ENCODE peak calls at places on chromosome 16, in six cellular contexts. K is GM12878, J is colonic mucosa, I is glutamatergic neuron, M is tibial nerve, G is BJ. L is an unnamed sample.

GRCh38 chr16:75080205-75081029 is 36.2 kb downstream of the LDHD start:
- DNase-seq in J (no peak), I (no peak), M (no peak), K (no peak), G (no peak), L (no peak)

GRCh38 chr16:26598061-26598460 is 468.7 kb upstream of the C16orf82 start:
- DNase-seq in J (no peak), I (no peak), M (no peak), G (no peak), K (no peak), L (no peak)

GRCh38 chr16:68732068-68732680 is 4.9 kb upstream of the CDH1 start:
- DNase-seq in J (peak; percentile 95), M (no peak), K (no peak), G (no peak), I (no peak), L (no peak)

GRCh38 chr16:54282202-54282922 is 4.2 kb downstream of the IRX3 start:
- DNase-seq in I (peak; percentile 75), G (no peak), K (no peak), M (no peak), J (peak; percentile 53), L (peak; percentile 83)

GRCh38 chr16:30092373-30093010 is 768 bp upstream of the TBX6 start:
- DNase-seq in M (peak; percentile 56), J (peak; percentile 83), K (peak; percentile 93), I (peak; percentile 86), G (no peak), L (peak; percentile 71)

GRCh38 chr16:50502616-50503000 is 45.6 kb upstream of the NKD1 start:
- DNase-seq in G (no peak), I (no peak), K (no peak), J (no peak), M (no peak), L (no peak)

GRCh38 chr16:64428463-64428862 is 693.4 kb downstream of the CDH11 start:
- DNase-seq in G (no peak), K (no peak), M (no peak), J (no peak), I (no peak), L (no peak)

GRCh38 chr16:64092284-64092683 is 1029.6 kb downstream of the CDH11 start:
- DNase-seq in I (no peak), M (no peak), J (no peak), K (no peak), G (peak; percentile 36), L (no peak)

GRCh38 chr16:31181102-31181830 is 1.3 kb downstream of the FUS start:
- DNase-seq in G (no peak), K (no peak), J (peak; percentile 54), M (peak; percentile 28), I (peak; percentile 22), L (peak; percentile 37)

GRCh38 chr16:56985288-56985961 is 3.9 kb upstream of the NLRC5 start:
- DNase-seq in I (peak; percentile 44), J (peak; percentile 76), M (peak; percentile 70), K (no peak), G (peak; percentile 38), L (no peak)

GRCh38 chr16:83137326-83137770 is 510.6 kb downstream of the CDH13 start:
- DNase-seq in G (peak; percentile 27), J (peak; percentile 27), I (no peak), K (no peak), M (no peak), L (no peak)

GRCh38 chr16:61435356-61435755 is 600.9 kb downstream of the CDH8 start:
- DNase-seq in G (no peak), K (no peak), J (no peak), I (no peak), M (no peak), L (no peak)

GRCh38 chr16:9092963-9093477 is 1.6 kb downstream of the HAPSTR1 start:
- DNase-seq in J (peak; percentile 38), K (no peak), M (no peak), G (no peak), I (peak; percentile 61), L (peak; percentile 51)

GRCh38 chr16:9091867-9092281 is 430 bp downstream of the HAPSTR1 start:
- DNase-seq in I (no peak), J (peak; percentile 42), K (no peak), M (peak; percentile 18), G (no peak), L (no peak)

GRCh38 chr16:9090960-9091866 is at the start of gene HAPSTR1:
- DNase-seq in J (peak; percentile 100), K (peak; percentile 99), G (peak; percentile 98), I (peak; percentile 99), M (peak; percentile 100), L (peak; percentile 99)

GRCh38 chr16:9094008-9094846 is 2.8 kb downstream of the HAPSTR1 start:
- DNase-seq in M (no peak), G (no peak), K (no peak), I (no peak), J (no peak), L (no peak)

GRCh38 chr16:9092282-9092962 is 978 bp downstream of the HAPSTR1 start:
- DNase-seq in K (no peak), G (no peak), M (peak; percentile 24), J (peak; percentile 46), I (peak; percentile 41), L (peak; percentile 55)
- TF ChIP-seq CTCF in K (no peak), G (no peak), M (peak; percentile 13), J (no peak), I (no peak), L (no peak)

GRCh38 chr16:86450691-86451090 is 59.6 kb upstream of the FOXF1 start:
- DNase-seq in J (no peak), K (no peak), M (no peak), G (no peak), I (no peak), L (no peak)

GRCh38 chr16:86446279-86446678 is 64.0 kb upstream of the FOXF1 start:
- DNase-seq in J (no peak), M (no peak), K (no peak), G (no peak), I (no peak), L (no peak)

GRCh38 chr16:86449377-86450095 is 60.8 kb upstream of the FOXF1 start:
- DNase-seq in G (no peak), J (no peak), K (no peak), I (no peak), M (no peak), L (no peak)

GRCh38 chr16:86447228-86447627 is 63.1 kb upstream of the FOXF1 start:
- DNase-seq in K (no peak), G (no peak), I (no peak), M (no peak), J (no peak), L (no peak)

DNA sequence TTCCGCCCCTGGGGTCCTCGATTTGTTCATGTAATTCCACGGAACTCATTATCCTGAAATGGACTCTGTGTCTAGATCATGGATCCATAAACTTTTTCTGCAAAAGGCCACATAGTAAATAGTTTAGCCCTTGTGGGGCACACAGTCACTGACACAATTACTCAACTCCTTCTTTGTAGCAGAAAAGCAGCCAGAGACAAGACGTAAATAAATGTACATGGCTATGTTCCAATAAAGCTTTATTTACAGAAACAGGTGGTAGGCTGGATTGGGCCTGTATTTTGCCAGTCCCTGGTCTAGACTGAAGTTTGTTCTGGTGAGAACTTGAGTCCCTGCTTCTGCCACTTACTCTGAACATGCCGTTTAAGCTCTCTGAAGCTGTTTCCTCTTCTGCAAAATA is 62.0 kb upstream of the FOXF1 start:
- DNase-seq in I (no peak), M (no peak), K (no peak), G (no peak), J (no peak), L (no peak)
- TF ChIP-seq CTCF in I (no peak), M (no peak), K (no peak), G (no peak), J (no peak), L (no peak)

GRCh38 chr16:28873543-28874201 is 4.6 kb upstream of the ATP2A1 start:
- DNase-seq in G (no peak), J (no peak), M (no peak), K (no peak), I (no peak), L (peak; percentile 40)
- TF ChIP-seq CTCF in G (peak; percentile 77), J (peak; percentile 70), M (peak; percentile 33), K (peak; percentile 86), I (peak; percentile 71), L (peak; percentile 50)

DNA sequence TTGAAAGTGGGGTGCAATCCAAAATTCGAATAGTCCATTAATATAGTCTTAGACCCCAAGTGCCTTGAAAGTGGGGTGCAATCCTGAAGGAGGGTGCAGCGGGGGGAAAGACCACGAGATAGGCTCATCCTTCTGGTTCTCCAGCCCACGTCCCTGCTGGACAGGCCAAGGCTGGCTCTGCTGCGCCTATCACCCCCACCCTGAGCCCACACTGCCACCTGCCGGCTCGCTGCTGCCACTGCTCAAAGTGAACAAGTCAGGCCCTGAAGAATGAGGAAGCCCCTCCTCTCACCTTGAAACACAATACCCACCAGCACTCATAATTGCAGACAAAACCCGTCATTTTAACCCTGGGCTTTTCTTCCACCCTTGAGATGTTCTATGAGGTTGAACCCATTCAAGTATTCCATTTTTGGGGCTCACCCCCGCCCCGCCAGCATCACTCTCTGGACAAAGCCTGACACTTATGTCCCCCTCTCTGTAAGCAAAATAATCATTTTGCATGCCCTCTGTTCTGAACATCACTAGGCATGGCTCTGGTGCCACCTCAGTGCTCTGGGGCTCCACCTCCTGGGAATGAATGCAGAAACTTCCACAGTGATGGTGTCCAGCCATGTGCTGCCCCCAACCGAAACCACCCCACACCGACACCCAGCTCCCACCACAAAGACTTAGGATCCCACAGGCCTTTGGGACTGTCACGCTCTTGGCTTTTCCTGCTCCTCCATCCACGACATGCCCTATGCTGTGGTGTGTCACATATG is 56.8 kb downstream of the BEAN1 start:
- DNase-seq in G (no peak), K (no peak), I (peak; percentile 91), M (peak; percentile 58), J (peak; percentile 81), L (peak; percentile 90)
- TF ChIP-seq CTCF in G (peak; percentile 99), K (peak; percentile 98), I (peak; percentile 84), M (peak; percentile 94), J (peak; percentile 84), L (peak; percentile 93)

DNA sequence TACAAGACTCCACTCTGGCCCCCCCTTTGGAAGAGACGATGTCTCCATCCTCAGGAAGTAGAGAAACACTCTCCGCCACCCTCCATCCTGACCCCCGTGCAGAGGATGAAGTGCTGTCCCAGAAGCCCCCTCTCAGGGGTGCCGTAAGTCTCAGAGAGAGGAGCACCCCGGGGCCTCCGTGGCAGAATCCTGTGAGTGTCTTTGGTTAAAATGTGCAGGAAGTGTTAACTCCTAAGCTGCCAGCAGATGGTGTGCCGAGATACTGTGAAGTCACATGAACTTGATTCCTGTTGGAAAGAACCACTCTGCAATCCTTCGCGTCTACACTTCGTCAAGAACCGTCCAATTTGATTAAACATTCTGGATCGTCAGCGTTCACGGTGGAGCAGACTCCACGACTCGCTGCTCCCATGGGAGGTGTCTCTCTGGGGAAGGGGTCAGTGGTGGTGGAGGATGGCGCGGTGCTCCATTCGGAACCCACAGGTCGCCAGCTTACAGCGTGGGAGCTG is 5.6 kb downstream of the BANP start:
- DNase-seq in M (no peak), I (peak; percentile 55), J (no peak), K (no peak), G (no peak), L (no peak)
- TF ChIP-seq CTCF in M (no peak), I (peak; percentile 49), J (no peak), K (peak; percentile 47), G (peak; percentile 37), L (peak; percentile 47)

L was measured in nephron progenitor cell.